ENCODE peak calls at places on chromosomes 4 and X, in ten cellular contexts. O, H, Y, T, B, D, E, N, G and W are unnamed samples.

GRCh38 chrX:40108084-40108958 is 10.6 kb upstream of the BCOR start:
- DNase-seq in N (peak), G (peak), D (no peak), O (no peak), H (no peak), Y (no peak), E (no peak), T (peak), B (no peak), W (no peak)

GRCh38 chrX:96126182-96126581 is 558.5 kb upstream of the DIAPH2 start:
- DNase-seq in Y (no peak), H (no peak), E (no peak), T (no peak), N (no peak), D (no peak), G (no peak), O (no peak), B (no peak), W (no peak)

GRCh38 chr4:48049483-48049882 is 32.9 kb downstream of the NIPAL1 start:
- DNase-seq in Y (no peak), O (no peak), B (no peak), H (no peak), T (no peak), E (no peak), G (no peak), N (no peak), D (no peak), W (no peak)

GRCh38 chr4:147566762-147567161 is 50.4 kb upstream of the TMEM184C start:
- DNase-seq in O (no peak), E (no peak), Y (no peak), T (no peak), D (no peak), G (no peak), N (no peak), H (no peak), B (no peak), W (no peak)

GRCh38 chrX:120365320-120365719 is 3.4 kb downstream of the ATP1B4 start:
- DNase-seq in G (peak), E (no peak), H (no peak), B (peak), N (peak), O (no peak), Y (peak), D (peak), T (no peak), W (peak)

GRCh38 chr4:109022941-109023340 is 260.1 kb upstream of the ETNPPL start:
- DNase-seq in T (no peak), O (no peak), Y (no peak), G (no peak), B (no peak), E (no peak), D (no peak), H (no peak), N (no peak), W (no peak)

GRCh38 chr4:98796986-98797385 is 131.9 kb downstream of the EIF4E start:
- DNase-seq in B (no peak), T (no peak), D (no peak), O (no peak), N (no peak), E (no peak), G (no peak), Y (no peak), H (no peak), W (no peak)

GRCh38 chr4:100981447-100982204 is 365.7 kb downstream of the PPP3CA start:
- DNase-seq in T (peak), O (no peak), E (no peak), Y (peak), D (peak), H (no peak), B (no peak), N (no peak), G (no peak), W (no peak)

GRCh38 chrX:97332963-97333362 is 449.3 kb downstream of the RPA4 start:
- DNase-seq in G (no peak), O (no peak), N (no peak), T (peak), B (no peak), Y (peak), D (no peak), H (no peak), E (no peak), W (no peak)

GRCh38 chr4:337932-338758 is 531 bp downstream of the ZNF141 start:
- DNase-seq in H (peak), Y (peak), E (no peak), N (peak), G (peak), O (no peak), T (peak), D (peak), B (no peak), W (no peak)

DNA sequence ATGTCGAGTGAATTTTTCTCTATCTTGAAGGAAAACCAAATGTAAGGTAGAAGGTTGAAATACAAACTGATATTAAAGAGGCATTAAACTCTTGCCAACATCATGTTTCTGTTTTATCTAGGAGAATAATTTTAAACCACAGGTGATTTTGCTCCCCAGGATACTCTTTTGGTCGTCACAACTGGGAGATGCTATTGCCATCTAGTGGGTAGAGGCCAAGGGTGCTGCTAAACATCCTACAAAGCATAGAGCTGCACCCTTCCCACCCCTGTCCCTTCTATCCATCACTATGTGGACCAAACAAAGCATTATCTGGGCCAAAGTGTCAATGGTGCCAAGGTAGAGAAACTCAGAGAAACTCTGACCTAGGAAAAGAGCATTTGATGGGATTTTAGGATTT is 154.6 kb upstream of the MAGEB2 start:
- DNase-seq in G (no peak), Y (peak), N (no peak), B (no peak), E (no peak), D (peak), T (peak), H (no peak), O (no peak), W (no peak)
- TF ChIP-seq CTCF in G (no peak), Y (peak), N (no peak), B (no peak), E (no peak), D (peak), T (peak), H (peak), O (peak), W (no peak)

DNA sequence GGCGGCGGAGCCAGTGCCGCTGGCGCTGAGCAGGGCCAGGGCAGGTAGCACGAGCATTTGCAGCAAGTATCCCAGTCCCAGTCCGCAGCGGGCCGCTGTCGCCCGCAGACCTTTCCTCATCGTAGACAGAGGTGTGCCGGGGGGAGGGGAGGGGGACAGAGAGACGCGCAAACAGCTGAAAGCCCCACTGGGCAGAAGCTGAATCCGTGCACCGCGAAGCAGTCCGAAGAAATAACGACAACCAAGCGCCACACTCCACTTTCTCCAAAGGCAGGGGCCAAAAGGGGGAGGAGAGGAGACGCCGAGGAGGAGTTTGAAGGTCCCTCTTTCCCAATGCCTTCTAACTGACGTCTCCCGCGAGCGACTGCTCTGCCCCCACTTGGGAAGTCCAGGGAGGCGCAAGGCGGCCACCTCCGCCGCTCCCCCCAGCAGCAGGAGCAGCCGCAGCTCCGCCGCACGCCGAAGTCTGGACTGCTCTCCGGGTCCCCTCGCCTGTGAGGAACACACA is at the start of gene UNC5C:
- DNase-seq in E (peak), N (peak), Y (peak), T (peak), D (peak), B (no peak), G (peak), O (no peak), H (no peak), W (no peak)
- TF ChIP-seq CTCF in E (no peak), N (no peak), Y (no peak), T (no peak), D (no peak), B (no peak), G (no peak), O (no peak), H (peak), W (no peak)

GRCh38 chr4:150257338-150257737 is 179.1 kb downstream of the DCLK2 start:
- DNase-seq in O (no peak), G (no peak), D (no peak), Y (no peak), B (no peak), H (no peak), T (no peak), E (no peak), N (no peak), W (no peak)

GRCh38 chr4:150259861-150260567 is 181.8 kb downstream of the DCLK2 start:
- DNase-seq in Y (no peak), E (no peak), G (no peak), N (no peak), O (no peak), D (no peak), B (no peak), T (no peak), H (no peak), W (no peak)

GRCh38 chr4:150255610-150256580 is 177.7 kb downstream of the DCLK2 start:
- DNase-seq in D (no peak), N (no peak), E (no peak), O (no peak), H (no peak), B (no peak), G (no peak), T (no peak), Y (no peak), W (no peak)

GRCh38 chr4:150256841-150257273 is 178.6 kb downstream of the DCLK2 start:
- DNase-seq in O (no peak), Y (no peak), T (no peak), N (no peak), H (no peak), E (no peak), B (no peak), D (peak), G (no peak), W (no peak)

GRCh38 chr4:150258569-150258968 is 180.3 kb downstream of the DCLK2 start:
- DNase-seq in B (no peak), N (no peak), H (no peak), O (no peak), D (peak), T (no peak), E (no peak), G (no peak), Y (no peak), W (no peak)
- TF ChIP-seq CTCF in B (no peak), N (no peak), H (no peak), O (no peak), D (no peak), T (no peak), E (no peak), G (no peak), Y (no peak), W (no peak)

DNA sequence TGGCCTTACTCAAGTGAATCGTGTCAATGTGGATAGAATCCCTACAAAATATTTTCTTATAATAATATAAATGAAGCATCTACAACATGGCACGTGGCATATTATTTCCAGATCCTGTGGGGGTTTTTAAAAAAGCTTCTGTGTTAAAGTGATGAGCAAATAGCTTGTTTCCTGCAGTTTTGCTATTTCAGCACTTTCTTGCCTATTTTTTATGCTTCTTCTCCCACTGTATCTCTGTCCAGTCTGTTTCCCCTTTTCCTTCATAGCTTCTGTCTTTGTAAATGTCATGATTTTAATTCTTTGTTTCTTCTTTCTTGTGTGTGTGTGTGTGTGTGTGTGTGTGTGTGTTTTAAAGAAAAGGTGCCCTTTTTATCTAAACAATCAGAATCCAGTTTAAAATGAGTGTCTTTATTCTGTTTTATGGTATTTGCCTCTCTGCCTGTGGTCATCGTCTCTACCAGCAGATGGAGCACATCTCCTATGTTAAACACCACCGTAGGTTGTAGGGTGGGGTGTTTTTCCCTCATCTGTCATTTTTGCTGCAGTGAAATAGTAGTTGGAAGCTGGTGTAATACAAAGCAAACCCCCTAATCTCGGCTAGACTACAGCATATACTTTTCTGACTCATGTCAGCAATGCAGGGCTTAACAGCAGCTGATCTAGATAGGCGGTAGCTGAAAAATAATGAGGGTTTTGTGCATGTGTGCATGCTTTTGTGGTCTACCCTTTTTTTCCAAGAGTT is 33.1 kb downstream of the FTHL17 start:
- DNase-seq in G (no peak), Y (peak), O (peak), B (peak), E (no peak), D (peak), N (no peak), H (no peak), T (peak), W (peak)
- TF ChIP-seq CTCF in G (peak), Y (peak), O (peak), B (peak), E (peak), D (peak), N (peak), H (peak), T (peak), W (peak)

DNA sequence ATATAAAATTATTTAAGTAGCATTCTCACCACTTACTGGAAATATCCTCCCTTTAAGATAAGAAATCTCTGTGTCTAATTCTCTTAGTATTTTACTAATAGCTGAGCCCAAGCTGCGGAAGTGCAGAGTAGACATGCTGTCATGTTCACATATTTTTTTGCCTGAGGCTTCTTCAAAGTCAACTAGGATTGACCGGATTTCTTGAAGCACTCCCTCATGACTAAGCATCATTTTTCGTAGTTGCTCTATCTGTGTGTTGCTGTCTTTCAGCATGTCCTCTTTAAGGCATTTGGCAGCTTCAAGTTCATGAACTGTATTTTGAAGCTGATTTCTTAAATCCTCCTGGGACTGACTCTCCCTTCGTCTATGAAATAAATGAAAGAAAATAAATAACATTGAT is 36.9 kb downstream of the CCDC158 start:
- DNase-seq in B (no peak), D (peak), T (no peak), Y (peak), H (no peak), E (no peak), N (no peak), G (no peak), O (no peak), W (no peak)
- TF ChIP-seq CTCF in B (no peak), D (no peak), T (no peak), Y (no peak), H (no peak), E (no peak), N (no peak), G (no peak), O (no peak), W (no peak)

GRCh38 chr4:173871643-173872042 is 341.6 kb upstream of the HAND2 start:
- DNase-seq in N (no peak), O (no peak), G (no peak), H (no peak), B (no peak), D (no peak), E (no peak), Y (no peak), T (no peak), W (no peak)
- TF ChIP-seq CTCF in N (no peak), O (no peak), G (no peak), H (no peak), B (no peak), D (no peak), E (no peak), Y (no peak), T (no peak), W (no peak)

DNA sequence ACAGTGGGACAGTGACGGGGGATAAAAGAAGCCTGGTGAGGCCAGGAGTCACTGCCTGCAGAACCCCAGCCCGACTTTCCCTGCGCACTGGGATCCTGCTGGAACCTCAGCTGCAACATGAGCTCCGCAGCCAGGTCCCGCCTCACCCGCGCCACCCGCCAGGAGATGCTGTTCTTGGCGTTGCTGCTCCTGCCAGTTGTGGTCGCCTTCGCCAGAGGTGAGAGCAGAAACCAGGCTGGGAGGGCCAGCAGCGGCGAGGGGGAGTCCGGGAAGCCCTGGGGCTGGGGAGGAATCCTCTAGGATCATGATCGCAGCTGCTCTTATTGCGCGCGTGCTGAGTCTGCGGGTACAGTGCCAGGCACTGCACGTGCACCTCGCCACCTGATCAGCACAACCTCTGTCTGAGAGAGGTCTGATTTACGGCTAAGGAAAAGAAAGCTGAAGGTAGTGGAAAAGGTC is at the start of gene PF4V1:
- DNase-seq in T (peak), E (peak), B (no peak), D (no peak), G (peak), O (no peak), H (peak), Y (no peak), N (peak), W (no peak)
- TF ChIP-seq CTCF in T (peak), E (no peak), B (no peak), D (peak), G (peak), O (peak), H (no peak), Y (peak), N (no peak), W (no peak)

GRCh38 chrX:16822723-16823122 is 36.5 kb downstream of the TXLNG start:
- DNase-seq in E (no peak), N (no peak), O (no peak), B (no peak), G (no peak), T (peak), Y (peak), H (no peak), D (peak), W (no peak)

GRCh38 chrX:16827225-16827624 is 41.0 kb downstream of the TXLNG start:
- DNase-seq in T (peak), E (no peak), O (no peak), H (no peak), G (no peak), B (no peak), N (no peak), D (peak), Y (peak), W (no peak)

GRCh38 chrX:16825306-16826035 is 39.2 kb downstream of the TXLNG start:
- DNase-seq in T (no peak), B (no peak), Y (peak), E (no peak), D (peak), H (no peak), O (no peak), N (no peak), G (no peak), W (no peak)

GRCh38 chrX:16828126-16828908 is 41.8 kb downstream of the RBBP7 start:
- DNase-seq in B (no peak), H (no peak), D (peak), N (no peak), G (no peak), E (no peak), T (peak), O (peak), Y (peak), W (no peak)

DNA sequence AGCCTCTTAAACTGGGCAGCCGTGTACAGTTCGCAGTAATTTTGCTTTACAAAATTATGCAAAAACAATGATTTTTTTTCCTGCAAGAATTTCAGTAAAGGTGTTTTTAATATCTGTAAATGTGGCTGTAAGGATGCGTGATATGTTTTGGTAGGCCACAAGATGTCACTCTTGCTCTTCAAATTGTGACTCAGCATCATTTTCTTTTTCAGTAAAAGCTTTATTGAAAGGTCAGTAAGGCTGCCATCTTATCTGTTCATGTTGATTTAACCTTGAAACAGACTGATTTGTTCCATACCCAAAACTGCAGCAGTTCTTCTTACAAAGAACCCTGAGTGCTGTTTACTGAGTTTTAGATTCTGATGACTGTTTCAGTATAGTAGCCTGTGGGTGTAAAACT is 39.9 kb downstream of the TXLNG start:
- DNase-seq in O (no peak), E (no peak), N (no peak), D (peak), Y (peak), T (peak), B (no peak), H (no peak), G (no peak), W (peak)
- TF ChIP-seq CTCF in O (peak), E (no peak), N (peak), D (peak), Y (peak), T (peak), B (peak), H (peak), G (peak), W (no peak)